ENCODE peak calls at places on chromosomes 11 and 22, in nine cellular contexts. L, P, Q, Y, M, K, D, I and R are unnamed samples.

GRCh38 chr11:1888811-1889526 is 2.7 kb downstream of the PRR33 start:
- DNase-seq in L (no peak), P (no peak), Q (peak; percentile 50), Y (no peak), M (no peak), K (no peak), D (no peak), I (no peak), R (no peak)

GRCh38 chr11:86931059-86931964 is 23.9 kb downstream of the FZD4 start:
- DNase-seq in L (no peak), P (no peak), Q (no peak), Y (no peak), M (peak; percentile 34), K (no peak), D (no peak), I (no peak), R (no peak)

GRCh38 chr11:46116007-46116711 is 5.1 kb downstream of the PHF21A start:
- DNase-seq in L (no peak), P (no peak), Q (no peak), Y (no peak), M (no peak), K (no peak), D (no peak), I (no peak), R (no peak)

GRCh38 chr11:85821636-85822035 is 10.7 kb upstream of the SYTL2 start:
- DNase-seq in L (peak; percentile 77), P (peak; percentile 62), Q (no peak), Y (no peak), M (peak; percentile 56), K (no peak), D (no peak), I (no peak), R (no peak)

GRCh38 chr22:24067587-24068376 is 56.7 kb downstream of the CABIN1 start:
- DNase-seq in L (peak; percentile 50), P (no peak), Q (no peak), Y (peak; percentile 25), M (no peak), K (no peak), D (no peak), I (no peak), R (no peak)

GRCh38 chr11:1116104-1116503 is 41.4 kb downstream of the MUC2 start:
- DNase-seq in L (no peak), P (no peak), Q (no peak), Y (no peak), M (no peak), K (no peak), D (no peak), I (no peak), R (no peak)

GRCh38 chr11:6695377-6695776 is 12.2 kb upstream of the MRPL17 start:
- DNase-seq in L (no peak), P (no peak), Q (no peak), Y (no peak), M (peak; percentile 60), K (no peak), D (peak; percentile 17), I (no peak), R (no peak)

GRCh38 chr11:46537121-46537520 is 56.7 kb downstream of the AMBRA1 start:
- DNase-seq in L (no peak), P (peak; percentile 29), Q (no peak), Y (no peak), M (peak; percentile 28), K (no peak), D (no peak), I (no peak), R (no peak)

GRCh38 chr11:103368151-103368550 is 258.9 kb downstream of the DYNC2H1 start:
- DNase-seq in L (no peak), P (no peak), Q (no peak), Y (no peak), M (no peak), K (no peak), D (no peak), I (no peak), R (no peak)

GRCh38 chr11:12251651-12252560 is 125.5 kb upstream of the PARVA start:
- DNase-seq in L (no peak), P (no peak), Q (no peak), Y (no peak), M (no peak), K (no peak), D (no peak), I (no peak), R (no peak)

GRCh38 chr11:12258451-12258850 is 118.9 kb upstream of the PARVA start:
- DNase-seq in L (no peak), P (peak; percentile 43), Q (no peak), Y (no peak), M (peak; percentile 60), K (no peak), D (no peak), I (no peak), R (peak; percentile 40)

GRCh38 chr11:12248330-12248729 is 129.0 kb upstream of the PARVA start:
- DNase-seq in L (peak; percentile 94), P (peak; percentile 23), Q (peak; percentile 81), Y (no peak), M (peak; percentile 57), K (peak; percentile 95), D (peak; percentile 69), I (no peak), R (peak; percentile 88)

GRCh38 chr11:12249590-12250260 is 127.6 kb upstream of the PARVA start:
- DNase-seq in L (peak; percentile 78), P (no peak), Q (no peak), Y (no peak), M (no peak), K (peak; percentile 47), D (no peak), I (no peak), R (peak; percentile 74)

DNA sequence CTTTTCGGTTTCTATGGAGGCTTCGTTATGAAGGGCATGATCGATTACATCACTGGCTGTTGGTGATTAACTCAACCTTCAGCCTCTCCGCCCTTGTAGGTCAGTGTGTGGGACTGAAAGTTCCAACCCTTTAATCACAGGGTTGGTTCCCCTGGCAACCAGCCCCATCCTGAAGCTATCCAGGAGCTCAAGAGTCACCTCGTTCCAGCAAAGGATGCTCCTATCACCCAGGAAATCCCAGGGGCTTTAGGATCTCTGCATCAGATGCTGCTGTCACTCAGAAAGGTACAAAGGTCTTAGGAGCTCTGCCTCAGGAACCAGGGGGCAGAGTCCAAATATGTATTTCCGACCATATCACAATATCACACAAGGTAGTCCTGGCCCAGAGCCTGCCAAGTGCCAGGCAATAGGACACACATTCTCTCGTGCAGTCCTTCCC is 123.5 kb upstream of the PARVA start:
- DNase-seq in L (peak; percentile 70), P (no peak), Q (no peak), Y (no peak), M (no peak), K (no peak), D (no peak), I (no peak), R (no peak)
- H3K27ac ChIP-seq in L (peak overlapping the region; percentile 0), P (no peak overlapping the region), Q (no peak overlapping the region), Y (no peak overlapping the region), M (no peak overlapping the region), K (no peak overlapping the region), D (no peak overlapping the region), I (peak overlapping the region; percentile 23), R (no peak overlapping the region)

DNA sequence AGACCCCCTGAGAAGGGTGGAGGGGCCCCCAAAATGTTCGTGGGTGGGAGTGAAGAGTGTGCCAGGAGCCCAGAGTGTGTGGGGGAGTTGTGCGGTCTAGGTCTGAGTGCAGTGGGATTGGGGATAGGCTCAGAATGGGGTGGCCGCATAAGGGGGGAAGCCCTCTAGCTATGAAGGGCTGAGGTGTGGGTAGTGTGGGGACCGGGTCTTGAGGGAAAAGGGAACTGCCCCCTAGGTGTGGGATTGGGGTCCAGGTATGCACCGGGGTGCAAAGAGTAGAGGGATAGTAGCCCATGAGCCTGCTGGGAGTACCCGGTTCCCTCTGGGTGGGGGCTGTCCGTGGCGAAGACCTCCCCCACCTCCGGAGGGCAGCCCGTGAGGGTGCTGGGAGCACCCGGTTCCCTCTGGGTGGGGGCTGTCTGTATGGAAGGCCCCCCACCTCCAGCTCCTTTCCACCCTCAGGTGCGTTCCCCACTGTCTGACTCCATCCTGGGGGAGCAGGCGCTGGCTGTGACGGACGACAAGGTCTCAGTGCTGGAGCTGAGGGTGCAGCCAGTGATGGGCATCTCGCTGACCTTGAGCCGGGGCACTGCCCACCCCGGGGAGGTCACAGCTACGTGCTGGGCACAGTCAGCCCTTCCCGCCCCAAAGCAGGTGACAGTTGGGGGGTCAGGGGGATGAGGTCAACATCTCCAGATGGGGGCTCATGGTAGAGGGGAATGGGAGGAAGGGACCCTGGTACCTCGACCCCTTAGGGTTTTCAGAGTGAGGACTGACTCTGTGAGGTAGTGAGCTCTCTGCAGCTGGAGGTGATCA is 10.7 kb downstream of the TMEM132A start:
- DNase-seq in L (no peak), P (no peak), Q (no peak), Y (no peak), M (no peak), K (no peak), D (no peak), I (no peak), R (peak; percentile 30)
- TF ChIP-seq CTCF in L (no peak), P (no peak), Q (no peak), Y (no peak), M (no peak), K (no peak), D (no peak), I (no peak), R (no peak)

GRCh38 chr22:39277135-39277607 is 32.4 kb upstream of the PDGFB start:
- DNase-seq in L (no peak), P (no peak), Q (no peak), Y (no peak), M (peak; percentile 92), K (no peak), D (no peak), I (no peak), R (peak; percentile 59)

GRCh38 chr22:39276461-39277134 is 31.8 kb upstream of the PDGFB start:
- DNase-seq in L (no peak), P (no peak), Q (no peak), Y (no peak), M (no peak), K (no peak), D (no peak), I (no peak), R (no peak)

GRCh38 chr22:39279170-39279850 is 34.5 kb upstream of the PDGFB start:
- DNase-seq in L (no peak), P (no peak), Q (no peak), Y (no peak), M (no peak), K (no peak), D (no peak), I (no peak), R (no peak)

GRCh38 chr22:39275814-39276443 is 31.1 kb upstream of the PDGFB start:
- DNase-seq in L (no peak), P (no peak), Q (no peak), Y (no peak), M (no peak), K (no peak), D (no peak), I (no peak), R (no peak)

GRCh38 chr22:39278040-39278439 is 33.3 kb upstream of the PDGFB start:
- DNase-seq in L (no peak), P (no peak), Q (peak; percentile 71), Y (no peak), M (peak; percentile 53), K (no peak), D (no peak), I (no peak), R (no peak)
- H3K27ac ChIP-seq in L (no peak overlapping the region), P (no peak overlapping the region), Q (peak overlapping the region; percentile 88), Y (no peak overlapping the region), M (peak overlapping the region; percentile 18), K (peak overlapping the region; percentile 35), D (no peak overlapping the region), I (no peak overlapping the region), R (no peak overlapping the region)

DNA sequence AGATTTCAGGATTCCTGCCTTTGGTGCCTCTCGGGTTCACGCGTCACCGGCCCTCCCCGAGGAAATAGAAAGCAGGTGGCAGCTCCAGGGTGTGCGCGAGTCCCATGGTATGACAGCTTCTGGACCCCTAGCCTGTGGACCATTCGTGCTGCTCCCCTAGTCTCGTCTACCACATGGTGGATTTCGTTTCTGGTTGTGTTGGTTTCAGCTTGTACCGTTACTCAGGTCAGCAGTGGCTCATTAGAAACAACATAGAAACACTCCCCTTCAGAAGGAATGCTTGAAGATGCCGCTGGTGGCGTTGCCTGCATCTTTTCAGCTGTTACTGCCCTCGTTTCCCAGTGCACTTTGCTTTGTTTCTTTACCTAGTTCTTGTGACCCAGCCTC is 705 bp downstream of the TTC17 start:
- DNase-seq in L (no peak), P (peak; percentile 15), Q (no peak), Y (peak; percentile 63), M (peak; percentile 28), K (no peak), D (no peak), I (peak; percentile 39), R (peak; percentile 46)
- TF ChIP-seq CTCF in L (no peak), P (no peak), Q (no peak), Y (peak; percentile 31), M (no peak), K (no peak), D (no peak), I (no peak), R (no peak)